ENCODE peak calls at places on chromosomes 5 and 9, in five cellular contexts. M, I, K, R and J are unnamed samples.

GRCh38 chr5:95130951-95131350 is 153.9 kb downstream of the MCTP1 start:
- DNase-seq in M (no peak), I (no peak), K (no peak), R (no peak), J (no peak)

GRCh38 chr5:66892715-66893114 is 296.5 kb downstream of the MAST4 start:
- DNase-seq in M (no peak), I (no peak), K (no peak), R (no peak), J (no peak)

GRCh38 chr5:147098233-147098790 is 136.5 kb upstream of the STK32A start:
- DNase-seq in M (peak), I (peak), K (peak), R (no peak), J (peak)

GRCh38 chr9:126326228-126327015 is at the start of gene MVB12B:
- DNase-seq in M (peak), I (peak), K (peak), R (peak), J (peak)

GRCh38 chr9:35827486-35827885 is 1.0 kb downstream of the FAM221B start:
- DNase-seq in M (peak), I (no peak), K (peak), R (no peak), J (peak)

GRCh38 chr9:134215709-134216448 is 51.5 kb upstream of the RNU6ATAC start:
- DNase-seq in M (peak), I (no peak), K (peak), R (no peak), J (peak)

GRCh38 chr5:124654418-124654817 is 92.0 kb downstream of the ZNF608 start:
- DNase-seq in M (no peak), I (no peak), K (peak), R (no peak), J (no peak)

GRCh38 chr9:4061717-4062116 is 238.2 kb downstream of the GLIS3 start:
- DNase-seq in M (no peak), I (no peak), K (no peak), R (no peak), J (no peak)

GRCh38 chr9:83047839-83048775 is 14.8 kb downstream of the RASEF start:
- DNase-seq in M (peak), I (peak), K (peak), R (peak), J (no peak)

GRCh38 chr9:133931059-133931458 is 61.1 kb downstream of the VAV2 start:
- DNase-seq in M (no peak), I (no peak), K (no peak), R (no peak), J (no peak)

GRCh38 chr9:92600742-92601261 is 65.0 kb upstream of the ECM2 start:
- DNase-seq in M (peak), I (no peak), K (peak), R (peak), J (peak)

GRCh38 chr5:78419396-78419795 is 59.0 kb downstream of the SCAMP1 start:
- DNase-seq in M (peak), I (no peak), K (no peak), R (no peak), J (no peak)

GRCh38 chr5:17233488-17233887 is 16.1 kb downstream of the BASP1 start:
- DNase-seq in M (no peak), I (no peak), K (no peak), R (no peak), J (no peak)

GRCh38 chr5:146049704-146050026 is 55.7 kb downstream of the PLAC8L1 start:
- DNase-seq in M (no peak), I (no peak), K (no peak), R (no peak), J (no peak)

GRCh38 chr9:123924727-123925126 is 5.2 kb downstream of the DENND1A start:
- DNase-seq in M (no peak), I (no peak), K (no peak), R (no peak), J (no peak)

GRCh38 chr5:115423051-115423450 is 121.5 kb downstream of the FEM1C start:
- DNase-seq in M (peak), I (no peak), K (peak), R (no peak), J (no peak)

GRCh38 chr5:38446029-38446522 is 110.4 kb downstream of the LIFR start:
- DNase-seq in M (no peak), I (no peak), K (no peak), R (no peak), J (peak)

GRCh38 chr9:92406506-92406905 is 2.1 kb upstream of the OGN start:
- DNase-seq in M (peak), I (no peak), K (peak), R (peak), J (no peak)

GRCh38 chr5:157596449-157596848 is 20.9 kb upstream of the ADAM19 start:
- DNase-seq in M (no peak), I (no peak), K (no peak), R (no peak), J (no peak)

GRCh38 chr9:36840895-36841536 is 193.1 kb downstream of the PAX5 start:
- DNase-seq in M (peak), I (no peak), K (peak), R (no peak), J (no peak)

GRCh38 chr5:123089971-123090640 is 1.1 kb downstream of the PRDM6 start:
- DNase-seq in M (peak), I (peak), K (peak), R (no peak), J (peak)

GRCh38 chr9:83355024-83355444 is 183.2 kb downstream of the FRMD3 start:
- DNase-seq in M (peak), I (no peak), K (peak), R (no peak), J (no peak)

GRCh38 chr5:119293202-119293829 is 62.5 kb upstream of the TNFAIP8 start:
- DNase-seq in M (no peak), I (no peak), K (no peak), R (no peak), J (no peak)

GRCh38 chr9:127788337-127789011 is 2.6 kb downstream of the CDK9 start:
- DNase-seq in M (no peak), I (no peak), K (no peak), R (no peak), J (peak)

GRCh38 chr5:166722939-166723338 is 1568.5 kb upstream of the WWC1 start:
- DNase-seq in M (peak), I (peak), K (peak), R (no peak), J (no peak)

GRCh38 chr5:38382898-38383297 is 124.5 kb downstream of the EGFLAM start:
- DNase-seq in M (peak), I (peak), K (peak), R (peak), J (peak)

GRCh38 chr5:62778327-62779009 is 199.8 kb downstream of the LRRC70 start:
- DNase-seq in M (no peak), I (no peak), K (no peak), R (no peak), J (peak)

GRCh38 chr9:125932012-125932411 is 184.8 kb downstream of the PBX3 start:
- DNase-seq in M (peak), I (no peak), K (peak), R (peak), J (peak)

GRCh38 chr5:176545737-176546509 is 3.2 kb upstream of the CDHR2 start:
- DNase-seq in M (no peak), I (peak), K (peak), R (no peak), J (peak)

GRCh38 chr5:57174850-57175525 is 1.1 kb downstream of the GPBP1 start:
- DNase-seq in M (peak), I (no peak), K (peak), R (peak), J (no peak)

GRCh38 chr5:127813633-127814171 is 110.5 kb downstream of the CCDC192 start:
- DNase-seq in M (peak), I (peak), K (peak), R (no peak), J (peak)

GRCh38 chr9:110916361-110916760 is 121.9 kb downstream of the LPAR1 start:
- DNase-seq in M (no peak), I (no peak), K (peak), R (no peak), J (no peak)

GRCh38 chr9:107336718-107337360 is 53.8 kb downstream of the RAD23B start:
- DNase-seq in M (no peak), I (peak), K (peak), R (peak), J (peak)

GRCh38 chr9:120928015-120928719 is 1.6 kb upstream of the TRAF1 start:
- DNase-seq in M (no peak), I (no peak), K (no peak), R (peak), J (no peak)

GRCh38 chr5:112878760-112879159 is 17.7 kb downstream of the SRP19 start:
- DNase-seq in M (peak), I (peak), K (no peak), R (no peak), J (no peak)

GRCh38 chr9:90921104-90921503 is 119.5 kb downstream of the SYK start:
- DNase-seq in M (no peak), I (peak), K (peak), R (peak), J (no peak)

GRCh38 chr9:117424291-117424690 is 9.4 kb upstream of the ASTN2 start:
- DNase-seq in M (no peak), I (no peak), K (no peak), R (no peak), J (no peak)

GRCh38 chr9:121360975-121361374 is 9.1 kb downstream of the STOM start:
- DNase-seq in M (peak), I (no peak), K (peak), R (no peak), J (no peak)

GRCh38 chr9:7234144-7234543 is 476.4 kb downstream of the KDM4C start:
- DNase-seq in M (peak), I (peak), K (peak), R (no peak), J (no peak)
- TF ChIP-seq CTCF in M (peak), I (no peak), K (peak), R (no peak), J (peak)

GRCh38 chr5:179008667-179009066 is 13.5 kb upstream of the GRM6 start:
- DNase-seq in M (peak), I (no peak), K (peak), R (no peak), J (no peak)
- TF ChIP-seq CTCF in M (no peak), I (no peak), K (no peak), R (no peak), J (peak)

DNA sequence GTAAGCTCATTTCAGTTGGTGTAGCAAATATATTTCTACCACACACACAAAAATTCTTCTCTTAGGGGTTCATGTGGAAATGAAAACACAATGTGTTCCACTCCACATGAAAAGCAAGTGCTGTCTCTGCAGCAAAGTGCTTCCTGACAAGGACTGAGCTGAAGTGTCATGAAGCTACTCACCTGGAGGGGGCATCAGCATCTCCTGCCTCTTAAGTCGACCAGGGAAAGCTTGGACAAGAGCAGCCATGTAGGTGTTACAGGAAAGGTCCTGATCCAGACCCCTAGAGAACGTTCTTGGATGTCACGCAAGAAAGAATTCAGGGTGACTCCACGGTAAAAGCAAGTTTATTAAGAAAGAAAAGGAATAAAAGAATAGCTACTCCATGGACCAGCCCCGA is 62.8 kb downstream of the SV2C start:
- DNase-seq in M (peak), I (peak), K (no peak), R (no peak), J (no peak)
- TF ChIP-seq CTCF in M (peak), I (no peak), K (no peak), R (no peak), J (no peak)

GRCh38 chr9:136628287-136628686 is 34.4 kb upstream of the EGFL7 start:
- DNase-seq in M (no peak), I (no peak), K (no peak), R (no peak), J (no peak)

GRCh38 chr9:136627703-136628102 is 35.0 kb upstream of the EGFL7 start:
- DNase-seq in M (no peak), I (no peak), K (no peak), R (no peak), J (peak)

GRCh38 chr9:136625101-136626065 is 37.3 kb upstream of the EGFL7 start:
- DNase-seq in M (peak), I (peak), K (peak), R (peak), J (peak)

GRCh38 chr9:136626066-136626725 is 36.5 kb upstream of the EGFL7 start:
- DNase-seq in M (no peak), I (no peak), K (no peak), R (no peak), J (no peak)

DNA sequence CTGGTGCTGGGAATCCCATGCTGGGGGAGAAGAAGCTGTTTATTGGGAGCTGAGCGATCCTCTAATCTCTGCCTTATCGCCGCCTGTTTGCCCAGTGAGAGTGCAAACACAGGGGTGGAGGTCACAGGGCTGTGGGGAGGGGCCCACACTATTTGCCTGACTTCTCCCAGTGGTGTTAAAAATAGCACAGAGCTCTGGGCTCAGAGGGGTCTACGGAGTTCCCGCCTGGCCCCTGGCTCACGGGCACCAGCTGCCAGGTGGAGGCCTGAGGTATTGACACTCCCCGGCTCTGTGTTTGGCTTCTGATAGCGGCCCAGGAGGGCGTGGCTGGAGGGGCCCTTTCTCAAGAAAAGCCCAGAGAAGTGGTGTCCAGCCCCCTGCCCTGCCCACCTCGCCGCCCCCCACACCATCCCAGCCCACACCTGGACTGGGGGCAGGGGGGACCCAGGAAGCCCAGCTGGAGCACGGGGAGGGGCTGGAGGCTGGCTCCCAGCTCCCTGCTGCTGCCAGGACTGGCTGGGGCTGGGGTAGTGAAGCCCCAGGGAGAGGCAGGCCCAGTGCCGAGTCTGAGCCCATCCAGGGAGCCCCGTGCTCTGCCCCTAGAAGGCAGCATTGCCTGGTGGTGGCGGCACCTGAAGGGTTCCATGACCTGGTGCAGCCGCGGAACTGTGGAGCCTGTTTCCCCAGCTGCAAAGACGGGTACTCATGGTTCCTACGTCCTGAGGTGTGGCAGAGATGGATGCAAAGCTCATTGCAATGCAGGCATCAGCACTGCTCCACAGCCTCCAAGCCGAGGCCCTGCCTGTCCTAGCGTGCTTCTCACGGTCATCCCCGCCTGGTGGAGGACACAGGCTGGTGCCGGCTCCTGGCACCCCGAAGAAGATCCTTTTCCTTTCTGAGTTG is 35.7 kb upstream of the EGFL7 start:
- DNase-seq in M (peak), I (no peak), K (no peak), R (no peak), J (peak)
- TF ChIP-seq CTCF in M (no peak), I (peak), K (no peak), R (peak), J (no peak)

GRCh38 chr9:9603345-9603744 is 1009.5 kb downstream of the PTPRD start:
- DNase-seq in M (no peak), I (no peak), K (no peak), R (no peak), J (no peak)

GRCh38 chr9:9598723-9599122 is 1014.1 kb downstream of the PTPRD start:
- DNase-seq in M (no peak), I (no peak), K (no peak), R (no peak), J (no peak)
- TF ChIP-seq CTCF in M (no peak), I (no peak), K (no peak), R (no peak), J (no peak)

DNA sequence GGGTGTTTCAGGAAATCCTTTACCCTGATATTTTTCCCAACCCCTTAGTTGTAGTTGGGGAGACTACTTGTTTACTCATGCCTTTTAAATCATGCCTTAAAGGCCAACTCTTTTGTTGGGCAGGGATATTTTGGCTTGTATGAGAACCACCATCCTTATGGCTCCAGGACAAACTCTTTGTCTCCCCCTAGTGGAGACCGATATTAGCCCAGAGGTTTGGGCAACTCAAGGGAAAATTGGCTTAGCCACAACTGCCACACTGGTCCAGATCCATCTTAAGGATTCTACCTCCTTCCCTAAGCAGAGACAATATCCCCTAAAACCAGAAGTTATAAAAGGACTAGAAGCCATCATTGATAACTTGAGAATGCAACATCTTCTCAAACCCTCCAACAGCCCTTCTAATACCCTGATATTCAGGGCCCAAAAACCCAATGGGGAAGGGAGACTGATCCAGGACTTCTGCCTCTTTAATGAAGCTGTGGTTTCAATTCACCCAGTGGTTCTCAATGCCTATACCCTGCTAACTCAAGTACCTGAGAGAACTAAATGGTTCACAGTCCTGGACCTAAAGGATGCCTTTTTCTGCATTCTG is 100.9 kb upstream of the HCN1 start:
- DNase-seq in M (no peak), I (no peak), K (no peak), R (no peak), J (no peak)
- TF ChIP-seq CTCF in M (no peak), I (no peak), K (no peak), R (no peak), J (no peak)

GRCh38 chr5:80964491-80964890 is 4.3 kb downstream of the RASGRF2 start:
- DNase-seq in M (peak), I (no peak), K (peak), R (no peak), J (no peak)
- TF ChIP-seq CTCF in M (no peak), I (no peak), K (no peak), R (no peak), J (no peak)

GRCh38 chr5:130289132-130290088 is 385.1 kb downstream of the CHSY3 start:
- DNase-seq in M (peak), I (no peak), K (peak), R (no peak), J (peak)
- TF ChIP-seq CTCF in M (no peak), I (no peak), K (no peak), R (no peak), J (no peak)

GRCh38 chr5:140868721-140869554 is at the start of gene PCDHA11:
- DNase-seq in M (no peak), I (peak), K (no peak), R (no peak), J (no peak)
- TF ChIP-seq CTCF in M (no peak), I (no peak), K (no peak), R (no peak), J (no peak)

GRCh38 chr5:31196309-31196708 is 2.8 kb downstream of the CDH6 start:
- DNase-seq in M (no peak), I (no peak), K (no peak), R (no peak), J (no peak)
- TF ChIP-seq CTCF in M (no peak), I (no peak), K (peak), R (no peak), J (no peak)